ENCODE peak calls at places on chromosomes 1 and 21, in nine cellular contexts. J is NCI-H1436; G is heart right ventricle; O is memory B cell; S is AG09319; L is DMS153; K is activated naive CD4-positive, alpha-beta T cell; B is Caki2; V is IMR-90. A is an unnamed sample.

GRCh38 chr1:41537788-41538351 is 53.4 kb upstream of the EDN2 start:
- DNase-seq in J (no peak), G (peak), O (no peak), S (no peak), L (peak), K (no peak), B (peak), V (peak), A (peak)

GRCh38 chr21:37460196-37460595 is 93.6 kb downstream of the DYRK1A start:
- DNase-seq in J (no peak), G (no peak), O (no peak), S (no peak), L (no peak), K (no peak), B (no peak), V (no peak), A (no peak)

GRCh38 chr1:152960452-152961044 is 9.9 kb upstream of the SPRR4 start:
- DNase-seq in J (no peak), G (no peak), O (no peak), S (no peak), L (no peak), K (no peak), B (no peak), V (no peak), A (no peak)

GRCh38 chr1:147641291-147641690 is 29.0 kb downstream of the ACP6 start:
- DNase-seq in J (no peak), G (no peak), O (no peak), S (no peak), L (peak), K (no peak), B (no peak), V (no peak), A (no peak)

GRCh38 chr1:56291374-56291841 is 288.0 kb downstream of the PLPP3 start:
- DNase-seq in J (no peak), G (peak), O (no peak), S (no peak), L (no peak), K (no peak), B (no peak), V (no peak), A (no peak)

GRCh38 chr1:159187647-159188374 is 16.4 kb downstream of the CADM3 start:
- DNase-seq in J (no peak), G (no peak), O (no peak), S (no peak), L (no peak), K (no peak), B (no peak), V (no peak), A (no peak)

GRCh38 chr21:37863842-37864241 is 52.4 kb downstream of the KCNJ6 start:
- DNase-seq in J (no peak), G (no peak), O (no peak), S (no peak), L (no peak), K (no peak), B (no peak), V (peak), A (no peak)

GRCh38 chr1:9426291-9426711 is 113.0 kb upstream of the SLC25A33 start:
- DNase-seq in J (no peak), G (no peak), O (peak), S (no peak), L (no peak), K (peak), B (no peak), V (no peak), A (no peak)

GRCh38 chr1:116325104-116325503 is 47.9 kb upstream of the ATP1A1 start:
- DNase-seq in J (no peak), G (no peak), O (no peak), S (no peak), L (no peak), K (no peak), B (no peak), V (no peak), A (no peak)